ENCODE peak calls at places on chromosome 20, in six cellular contexts. One of them, this sample, is unnamed.

GRCh38 chr20:23889775-23890187 is 10.2 kb upstream of the CST5 start:
- DNase-seq in A549: peak; percentile 68
- DNase-seq in cardiac muscle cell: peak; percentile 76
- DNase-seq in transverse colon: peak; percentile 29
- DNase-seq in heart right ventricle: peak; percentile 29
- DNase-seq in MM.1S: peak; percentile 82
- DNase-seq in this sample: peak; percentile 2

GRCh38 chr20:45924391-45925261 is 9.9 kb upstream of the PCIF1 start:
- DNase-seq in A549: no peak
- DNase-seq in cardiac muscle cell: no peak
- DNase-seq in transverse colon: no peak
- DNase-seq in heart right ventricle: no peak
- DNase-seq in MM.1S: no peak
- DNase-seq in this sample: no peak

GRCh38 chr20:32037929-32038328 is 14.1 kb upstream of the HCK start:
- DNase-seq in A549: peak; percentile 23
- DNase-seq in cardiac muscle cell: no peak
- DNase-seq in transverse colon: no peak
- DNase-seq in heart right ventricle: no peak
- DNase-seq in MM.1S: no peak
- DNase-seq in this sample: no peak

GRCh38 chr20:24494460-24494920 is 25.1 kb downstream of the SYNDIG1 start:
- DNase-seq in A549: no peak
- DNase-seq in cardiac muscle cell: no peak
- DNase-seq in transverse colon: no peak
- DNase-seq in heart right ventricle: no peak
- DNase-seq in MM.1S: no peak
- DNase-seq in this sample: no peak

GRCh38 chr20:58019850-58020625 is 208.4 kb downstream of the ANKRD60 start:
- DNase-seq in A549: no peak
- DNase-seq in cardiac muscle cell: no peak
- DNase-seq in transverse colon: no peak
- DNase-seq in heart right ventricle: no peak
- DNase-seq in MM.1S: no peak
- DNase-seq in this sample: no peak

GRCh38 chr20:1005452-1006027 is 3.4 kb upstream of the RSPO4 start:
- DNase-seq in A549: peak; percentile 66
- DNase-seq in cardiac muscle cell: peak; percentile 76
- DNase-seq in transverse colon: peak; percentile 43
- DNase-seq in heart right ventricle: no peak
- DNase-seq in MM.1S: peak; percentile 61
- DNase-seq in this sample: no peak

GRCh38 chr20:4664691-4665360 is 56.9 kb upstream of the PRND start:
- DNase-seq in A549: no peak
- DNase-seq in cardiac muscle cell: no peak
- DNase-seq in transverse colon: no peak
- DNase-seq in heart right ventricle: no peak
- DNase-seq in MM.1S: no peak
- DNase-seq in this sample: no peak

GRCh38 chr20:22922987-22923386 is 112.1 kb upstream of the SSTR4 start:
- DNase-seq in A549: no peak
- DNase-seq in cardiac muscle cell: no peak
- DNase-seq in transverse colon: no peak
- DNase-seq in heart right ventricle: no peak
- DNase-seq in MM.1S: no peak
- DNase-seq in this sample: no peak

GRCh38 chr20:3690413-3690812 is 8.6 kb upstream of the ADAM33 start:
- DNase-seq in A549: no peak
- DNase-seq in cardiac muscle cell: no peak
- DNase-seq in transverse colon: no peak
- DNase-seq in heart right ventricle: no peak
- DNase-seq in MM.1S: no peak
- DNase-seq in this sample: no peak

GRCh38 chr20:58633161-58634035 is 17.7 kb upstream of the STX16 start:
- DNase-seq in A549: no peak
- DNase-seq in cardiac muscle cell: no peak
- DNase-seq in transverse colon: no peak
- DNase-seq in heart right ventricle: no peak
- DNase-seq in MM.1S: no peak
- DNase-seq in this sample: no peak

GRCh38 chr20:6698056-6698455 is 69.4 kb upstream of the BMP2 start:
- DNase-seq in A549: no peak
- DNase-seq in cardiac muscle cell: no peak
- DNase-seq in transverse colon: no peak
- DNase-seq in heart right ventricle: no peak
- DNase-seq in MM.1S: no peak
- DNase-seq in this sample: no peak

GRCh38 chr20:4949833-4950178 is 51.5 kb downstream of the SLC23A2 start:
- DNase-seq in A549: peak; percentile 46
- DNase-seq in cardiac muscle cell: peak; percentile 28
- DNase-seq in transverse colon: no peak
- DNase-seq in heart right ventricle: no peak
- DNase-seq in MM.1S: peak; percentile 56
- DNase-seq in this sample: no peak

GRCh38 chr20:14925286-14925685 is 587.9 kb upstream of the FLRT3 start:
- DNase-seq in A549: no peak
- DNase-seq in cardiac muscle cell: no peak
- DNase-seq in transverse colon: no peak
- DNase-seq in heart right ventricle: no peak
- DNase-seq in MM.1S: no peak
- DNase-seq in this sample: no peak

GRCh38 chr20:58021481-58021880 is 207.0 kb downstream of the ANKRD60 start:
- DNase-seq in A549: peak; percentile 42
- DNase-seq in cardiac muscle cell: no peak
- DNase-seq in transverse colon: no peak
- DNase-seq in heart right ventricle: peak; percentile 66
- DNase-seq in MM.1S: peak; percentile 15
- DNase-seq in this sample: no peak

GRCh38 chr20:14142964-14143627 is 147.8 kb downstream of the MACROD2 start:
- DNase-seq in A549: peak; percentile 42
- DNase-seq in cardiac muscle cell: no peak
- DNase-seq in transverse colon: no peak
- DNase-seq in heart right ventricle: no peak
- DNase-seq in MM.1S: no peak
- DNase-seq in this sample: peak; percentile 24

GRCh38 chr20:21353236-21353635 is 44.1 kb downstream of the NKX2-4 start:
- DNase-seq in A549: no peak
- DNase-seq in cardiac muscle cell: no peak
- DNase-seq in transverse colon: no peak
- DNase-seq in heart right ventricle: no peak
- DNase-seq in MM.1S: no peak
- DNase-seq in this sample: no peak

GRCh38 chr20:23752481-23753193 is 1.9 kb upstream of the CST1 start:
- DNase-seq in A549: no peak
- DNase-seq in cardiac muscle cell: no peak
- DNase-seq in transverse colon: no peak
- DNase-seq in heart right ventricle: no peak
- DNase-seq in MM.1S: no peak
- DNase-seq in this sample: no peak

GRCh38 chr20:8304124-8304800 is 172.2 kb downstream of the PLCB1 start:
- DNase-seq in A549: no peak
- DNase-seq in cardiac muscle cell: no peak
- DNase-seq in transverse colon: no peak
- DNase-seq in heart right ventricle: no peak
- DNase-seq in MM.1S: no peak
- DNase-seq in this sample: no peak

GRCh38 chr20:50249447-50250388 is 59.1 kb downstream of the CEBPB start:
- DNase-seq in A549: no peak
- DNase-seq in cardiac muscle cell: no peak
- DNase-seq in transverse colon: no peak
- DNase-seq in heart right ventricle: no peak
- DNase-seq in MM.1S: no peak
- DNase-seq in this sample: no peak
- H3K27ac ChIP-seq in A549: peak overlapping the region; percentile 78
- H3K27ac ChIP-seq in cardiac muscle cell: no peak overlapping the region
- H3K27ac ChIP-seq in transverse colon: no peak overlapping the region
- H3K27ac ChIP-seq in heart right ventricle: no peak overlapping the region
- H3K27ac ChIP-seq in MM.1S: no peak overlapping the region
- H3K27ac ChIP-seq in this sample: no peak overlapping the region

GRCh38 chr20:51633430-51633829 is 90.9 kb upstream of the NFATC2 start:
- DNase-seq in A549: no peak
- DNase-seq in cardiac muscle cell: no peak
- DNase-seq in transverse colon: no peak
- DNase-seq in heart right ventricle: no peak
- DNase-seq in MM.1S: no peak
- DNase-seq in this sample: no peak

GRCh38 chr20:51629399-51630058 is 87.0 kb upstream of the NFATC2 start:
- DNase-seq in A549: no peak
- DNase-seq in cardiac muscle cell: no peak
- DNase-seq in transverse colon: no peak
- DNase-seq in heart right ventricle: no peak
- DNase-seq in MM.1S: no peak
- DNase-seq in this sample: no peak

GRCh38 chr20:51634257-51634656 is 91.7 kb upstream of the NFATC2 start:
- DNase-seq in A549: no peak
- DNase-seq in cardiac muscle cell: no peak
- DNase-seq in transverse colon: no peak
- DNase-seq in heart right ventricle: no peak
- DNase-seq in MM.1S: no peak
- DNase-seq in this sample: no peak

GRCh38 chr20:51631011-51631950 is 88.8 kb upstream of the NFATC2 start:
- DNase-seq in A549: peak; percentile 94
- DNase-seq in cardiac muscle cell: no peak
- DNase-seq in transverse colon: peak; percentile 49
- DNase-seq in heart right ventricle: peak; percentile 34
- DNase-seq in MM.1S: no peak
- DNase-seq in this sample: peak; percentile 97

DNA sequence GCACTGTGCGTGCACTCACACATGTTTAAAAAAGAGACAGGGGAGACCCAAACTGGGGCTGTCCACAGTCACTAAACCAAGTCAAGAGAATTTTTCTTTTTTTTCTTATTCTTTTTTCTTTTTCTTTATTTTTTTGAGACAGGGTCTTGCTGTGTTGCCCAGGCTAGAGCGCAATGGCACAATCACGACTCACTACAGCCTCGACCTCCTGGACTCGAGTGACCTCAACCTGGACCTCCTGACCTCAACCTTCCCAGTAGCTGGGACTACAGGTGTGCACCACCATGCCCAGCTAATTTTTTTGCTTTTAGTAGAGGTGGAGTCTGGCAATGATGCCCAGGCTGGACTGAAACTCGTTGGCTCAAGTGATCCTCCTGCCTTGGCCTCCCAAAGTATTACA is 89.4 kb upstream of the NFATC2 start:
- DNase-seq in A549: no peak
- DNase-seq in cardiac muscle cell: no peak
- DNase-seq in transverse colon: no peak
- DNase-seq in heart right ventricle: no peak
- DNase-seq in MM.1S: no peak
- DNase-seq in this sample: no peak
- H3K4me3 ChIP-seq in A549: no peak overlapping the region
- H3K4me3 ChIP-seq in cardiac muscle cell: no peak overlapping the region
- H3K4me3 ChIP-seq in transverse colon: no peak overlapping the region
- H3K4me3 ChIP-seq in heart right ventricle: no peak overlapping the region
- H3K4me3 ChIP-seq in MM.1S: no peak overlapping the region
- H3K4me3 ChIP-seq in this sample: peak overlapping the region; percentile 32

GRCh38 chr20:30606990-30607389 is 650.5 kb upstream of the DEFB115 start:
- DNase-seq in A549: no peak
- DNase-seq in cardiac muscle cell: no peak
- DNase-seq in transverse colon: no peak
- DNase-seq in heart right ventricle: no peak
- DNase-seq in MM.1S: no peak
- DNase-seq in this sample: no peak
- H3K9me3 ChIP-seq in A549: peaks cover 31% of the 10 kb centered on the region
- H3K9me3 ChIP-seq in cardiac muscle cell: no peaks in the 10 kb centered on the region
- H3K9me3 ChIP-seq in transverse colon: peaks cover 8% of the 10 kb centered on the region
- H3K9me3 ChIP-seq in heart right ventricle: peaks cover 29% of the 10 kb centered on the region
- H3K9me3 ChIP-seq in MM.1S: no peaks in the 10 kb centered on the region
- H3K9me3 ChIP-seq in this sample: peaks cover 36% of the 10 kb centered on the region

DNA sequence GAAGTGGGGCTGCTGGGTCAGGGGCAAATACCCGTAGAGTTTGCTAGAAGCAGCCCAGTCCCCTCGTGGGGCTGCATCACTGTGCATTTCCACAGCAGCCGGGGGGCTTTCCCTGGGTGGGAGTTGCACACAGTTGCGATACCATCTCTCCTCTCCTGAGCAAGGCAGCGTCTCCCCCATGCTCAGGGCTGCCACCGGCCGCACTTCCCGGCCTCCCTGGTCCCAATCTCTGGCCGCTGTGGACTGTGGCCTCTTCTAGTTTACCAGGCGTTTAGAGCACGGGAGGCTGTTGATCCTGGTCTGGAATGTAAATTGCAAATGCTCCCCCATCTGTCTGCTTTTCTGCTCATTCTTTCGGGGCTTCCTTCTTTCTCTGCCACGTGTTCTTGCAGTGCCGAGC is 31.1 kb downstream of the OSBPL2 start:
- DNase-seq in A549: no peak
- DNase-seq in cardiac muscle cell: no peak
- DNase-seq in transverse colon: no peak
- DNase-seq in heart right ventricle: no peak
- DNase-seq in MM.1S: no peak
- DNase-seq in this sample: no peak
- H3K27ac ChIP-seq in A549: no peak overlapping the region
- H3K27ac ChIP-seq in cardiac muscle cell: no peak overlapping the region
- H3K27ac ChIP-seq in transverse colon: no peak overlapping the region
- H3K27ac ChIP-seq in heart right ventricle: no peak overlapping the region
- H3K27ac ChIP-seq in MM.1S: no peak overlapping the region
- H3K27ac ChIP-seq in this sample: no peak overlapping the region

GRCh38 chr20:47253860-47254259 is 102.6 kb downstream of the ZMYND8 start:
- DNase-seq in A549: no peak
- DNase-seq in cardiac muscle cell: no peak
- DNase-seq in transverse colon: no peak
- DNase-seq in heart right ventricle: no peak
- DNase-seq in MM.1S: no peak
- DNase-seq in this sample: no peak
- H3K4me3 ChIP-seq in A549: no peak overlapping the region
- H3K4me3 ChIP-seq in cardiac muscle cell: no peak overlapping the region
- H3K4me3 ChIP-seq in transverse colon: no peak overlapping the region
- H3K4me3 ChIP-seq in heart right ventricle: no peak overlapping the region
- H3K4me3 ChIP-seq in MM.1S: no peak overlapping the region
- H3K4me3 ChIP-seq in this sample: no peak overlapping the region

GRCh38 chr20:55774628-55775027 is 230.7 kb downstream of the CBLN4 start:
- DNase-seq in A549: no peak
- DNase-seq in cardiac muscle cell: no peak
- DNase-seq in transverse colon: no peak
- DNase-seq in heart right ventricle: no peak
- DNase-seq in MM.1S: no peak
- DNase-seq in this sample: no peak
- H3K9me3 ChIP-seq in A549: no peaks in the 10 kb centered on the region
- H3K9me3 ChIP-seq in cardiac muscle cell: no peaks in the 10 kb centered on the region
- H3K9me3 ChIP-seq in transverse colon: no peaks in the 10 kb centered on the region
- H3K9me3 ChIP-seq in heart right ventricle: no peaks in the 10 kb centered on the region
- H3K9me3 ChIP-seq in MM.1S: no peaks in the 10 kb centered on the region
- H3K9me3 ChIP-seq in this sample: peaks cover 10% of the 10 kb centered on the region

This sample was measured in AG04450.